ENCODE peak calls at places on chromosomes 2 and 18, in four cellular contexts. One of them, this sample, is unnamed.

GRCh38 chr2:174634130-174635014 is 36.8 kb upstream of the WIPF1 start:
- DNase-seq in transverse colon: peak
- DNase-seq in lower leg skin: no peak
- DNase-seq in cardiac muscle cell: no peak
- DNase-seq in this sample: no peak

GRCh38 chr2:18804540-18804939 is 215.2 kb upstream of the NT5C1B start:
- DNase-seq in transverse colon: no peak
- DNase-seq in lower leg skin: no peak
- DNase-seq in cardiac muscle cell: no peak
- DNase-seq in this sample: no peak

GRCh38 chr2:108193251-108193650 is 46.5 kb upstream of the SULT1C3 start:
- DNase-seq in transverse colon: no peak
- DNase-seq in lower leg skin: no peak
- DNase-seq in cardiac muscle cell: no peak
- DNase-seq in this sample: no peak

GRCh38 chr2:231575612-231576256 is 16.9 kb upstream of the TEX44 start:
- DNase-seq in transverse colon: no peak
- DNase-seq in lower leg skin: no peak
- DNase-seq in cardiac muscle cell: no peak
- DNase-seq in this sample: no peak

GRCh38 chr2:98140210-98140609 is 53.2 kb downstream of the VWA3B start:
- DNase-seq in transverse colon: no peak
- DNase-seq in lower leg skin: no peak
- DNase-seq in cardiac muscle cell: no peak
- DNase-seq in this sample: no peak

GRCh38 chr2:79090678-79091077 is 2.9 kb upstream of the REG1B start:
- DNase-seq in transverse colon: no peak
- DNase-seq in lower leg skin: no peak
- DNase-seq in cardiac muscle cell: no peak
- DNase-seq in this sample: no peak

GRCh38 chr2:181771355-181771754 is 91.0 kb upstream of the NEUROD1 start:
- DNase-seq in transverse colon: no peak
- DNase-seq in lower leg skin: no peak
- DNase-seq in cardiac muscle cell: no peak
- DNase-seq in this sample: no peak

GRCh38 chr2:81658227-81658626 is 1353.7 kb upstream of the LRRTM1 start:
- DNase-seq in transverse colon: no peak
- DNase-seq in lower leg skin: no peak
- DNase-seq in cardiac muscle cell: no peak
- DNase-seq in this sample: no peak

GRCh38 chr2:176997792-176998169 is 214.8 kb upstream of the HNRNPA3 start:
- DNase-seq in transverse colon: no peak
- DNase-seq in lower leg skin: no peak
- DNase-seq in cardiac muscle cell: no peak
- DNase-seq in this sample: no peak

GRCh38 chr2:9303528-9304225 is 97.1 kb downstream of the ASAP2 start:
- DNase-seq in transverse colon: no peak
- DNase-seq in lower leg skin: no peak
- DNase-seq in cardiac muscle cell: no peak
- DNase-seq in this sample: no peak

GRCh38 chr2:118322381-118322780 is 234.1 kb downstream of the INSIG2 start:
- DNase-seq in transverse colon: no peak
- DNase-seq in lower leg skin: no peak
- DNase-seq in cardiac muscle cell: no peak
- DNase-seq in this sample: no peak

GRCh38 chr2:193885419-193885818 is 1690.7 kb upstream of the TMEFF2 start:
- DNase-seq in transverse colon: no peak
- DNase-seq in lower leg skin: no peak
- DNase-seq in cardiac muscle cell: no peak
- DNase-seq in this sample: no peak

GRCh38 chr2:71595549-71595948 is 142.2 kb downstream of the DYSF start:
- DNase-seq in transverse colon: no peak
- DNase-seq in lower leg skin: no peak
- DNase-seq in cardiac muscle cell: no peak
- DNase-seq in this sample: no peak

GRCh38 chr2:241317391-241317790 is 1.7 kb downstream of the SEPTIN2 start:
- DNase-seq in transverse colon: no peak
- DNase-seq in lower leg skin: no peak
- DNase-seq in cardiac muscle cell: no peak
- DNase-seq in this sample: no peak

GRCh38 chr2:7031424-7032245 is 114.4 kb downstream of the RNF144A start:
- DNase-seq in transverse colon: peak
- DNase-seq in lower leg skin: peak
- DNase-seq in cardiac muscle cell: no peak
- DNase-seq in this sample: no peak

GRCh38 chr2:102103284-102103683 is 39.3 kb upstream of the IL1R1 start:
- DNase-seq in transverse colon: no peak
- DNase-seq in lower leg skin: no peak
- DNase-seq in cardiac muscle cell: no peak
- DNase-seq in this sample: no peak

GRCh38 chr2:79511320-79511951 is 1.4 kb upstream of the CTNNA2 start:
- DNase-seq in transverse colon: peak
- DNase-seq in lower leg skin: no peak
- DNase-seq in cardiac muscle cell: peak
- DNase-seq in this sample: no peak

GRCh38 chr2:5076599-5076998 is 615.6 kb upstream of the SOX11 start:
- DNase-seq in transverse colon: no peak
- DNase-seq in lower leg skin: no peak
- DNase-seq in cardiac muscle cell: no peak
- DNase-seq in this sample: no peak

GRCh38 chr2:109277414-109277813 is 148.4 kb downstream of the SH3RF3 start:
- DNase-seq in transverse colon: no peak
- DNase-seq in lower leg skin: no peak
- DNase-seq in cardiac muscle cell: no peak
- DNase-seq in this sample: no peak

GRCh38 chr18:29605365-29605764 is 1428.4 kb upstream of the CDH2 start:
- DNase-seq in transverse colon: no peak
- DNase-seq in lower leg skin: no peak
- DNase-seq in cardiac muscle cell: no peak
- DNase-seq in this sample: no peak

GRCh38 chr2:26478366-26478765 is 442 bp upstream of the OTOF start:
- DNase-seq in transverse colon: no peak
- DNase-seq in lower leg skin: no peak
- DNase-seq in cardiac muscle cell: no peak
- DNase-seq in this sample: no peak

GRCh38 chr18:57644540-57644939 is 22.9 kb upstream of the NARS1 start:
- DNase-seq in transverse colon: no peak
- DNase-seq in lower leg skin: no peak
- DNase-seq in cardiac muscle cell: no peak
- DNase-seq in this sample: no peak

GRCh38 chr2:231890896-231891513 is 35.2 kb downstream of the NPPC start:
- DNase-seq in transverse colon: no peak
- DNase-seq in lower leg skin: no peak
- DNase-seq in cardiac muscle cell: no peak
- DNase-seq in this sample: peak

GRCh38 chr2:217941339-217941738 is 61.5 kb downstream of the TNS1 start:
- DNase-seq in transverse colon: no peak
- DNase-seq in lower leg skin: no peak
- DNase-seq in cardiac muscle cell: no peak
- DNase-seq in this sample: no peak

GRCh38 chr2:55033076-55033742 is 17.0 kb downstream of the RTN4 start:
- DNase-seq in transverse colon: no peak
- DNase-seq in lower leg skin: no peak
- DNase-seq in cardiac muscle cell: no peak
- DNase-seq in this sample: no peak

GRCh38 chr2:215401896-215402379 is 33.9 kb downstream of the FN1 start:
- DNase-seq in transverse colon: no peak
- DNase-seq in lower leg skin: no peak
- DNase-seq in cardiac muscle cell: no peak
- DNase-seq in this sample: no peak

GRCh38 chr2:28470759-28471158 is 25.1 kb upstream of the PLB1 start:
- DNase-seq in transverse colon: peak
- DNase-seq in lower leg skin: no peak
- DNase-seq in cardiac muscle cell: no peak
- DNase-seq in this sample: no peak

GRCh38 chr18:58205087-58205779 is 161.2 kb downstream of the NEDD4L start:
- DNase-seq in transverse colon: no peak
- DNase-seq in lower leg skin: no peak
- DNase-seq in cardiac muscle cell: no peak
- DNase-seq in this sample: no peak

GRCh38 chr2:238968616-238969394 is 120.9 kb downstream of the TWIST2 start:
- DNase-seq in transverse colon: no peak
- DNase-seq in lower leg skin: no peak
- DNase-seq in cardiac muscle cell: no peak
- DNase-seq in this sample: peak

GRCh38 chr2:70440621-70441020 is 113.0 kb downstream of the TGFA start:
- DNase-seq in transverse colon: no peak
- DNase-seq in lower leg skin: peak
- DNase-seq in cardiac muscle cell: no peak
- DNase-seq in this sample: no peak

GRCh38 chr2:82165377-82165776 is 1860.8 kb upstream of the LRRTM1 start:
- DNase-seq in transverse colon: no peak
- DNase-seq in lower leg skin: no peak
- DNase-seq in cardiac muscle cell: no peak
- DNase-seq in this sample: no peak

GRCh38 chr2:218369374-218369773 is 12.7 kb upstream of the SLC11A1 start:
- DNase-seq in transverse colon: no peak
- DNase-seq in lower leg skin: no peak
- DNase-seq in cardiac muscle cell: no peak
- DNase-seq in this sample: no peak

GRCh38 chr2:178324072-178324471 is 126.9 kb downstream of the PRKRA start:
- DNase-seq in transverse colon: no peak
- DNase-seq in lower leg skin: no peak
- DNase-seq in cardiac muscle cell: no peak
- DNase-seq in this sample: peak

GRCh38 chr18:11791131-11791530 is 60.1 kb upstream of the CHMP1B start:
- DNase-seq in transverse colon: no peak
- DNase-seq in lower leg skin: no peak
- DNase-seq in cardiac muscle cell: no peak
- DNase-seq in this sample: no peak

GRCh38 chr2:95526360-95527341 is 42.1 kb upstream of the TRIM43B start:
- DNase-seq in transverse colon: peak
- DNase-seq in lower leg skin: no peak
- DNase-seq in cardiac muscle cell: no peak
- DNase-seq in this sample: peak
- H3K4me3 ChIP-seq in transverse colon: peak
- H3K4me3 ChIP-seq in lower leg skin: peak
- H3K4me3 ChIP-seq in cardiac muscle cell: no peak
- H3K4me3 ChIP-seq in this sample: peak

GRCh38 chr2:219681301-219682290 is 54.2 kb downstream of the SLC4A3 start:
- DNase-seq in transverse colon: no peak
- DNase-seq in lower leg skin: no peak
- DNase-seq in cardiac muscle cell: no peak
- DNase-seq in this sample: no peak

GRCh38 chr2:219688560-219689445 is 61.4 kb downstream of the SLC4A3 start:
- DNase-seq in transverse colon: no peak
- DNase-seq in lower leg skin: no peak
- DNase-seq in cardiac muscle cell: no peak
- DNase-seq in this sample: peak

GRCh38 chr2:219687882-219688559 is 60.6 kb downstream of the SLC4A3 start:
- DNase-seq in transverse colon: no peak
- DNase-seq in lower leg skin: no peak
- DNase-seq in cardiac muscle cell: no peak
- DNase-seq in this sample: no peak

GRCh38 chr2:219687266-219687665 is 59.8 kb downstream of the SLC4A3 start:
- DNase-seq in transverse colon: no peak
- DNase-seq in lower leg skin: no peak
- DNase-seq in cardiac muscle cell: no peak
- DNase-seq in this sample: no peak

DNA sequence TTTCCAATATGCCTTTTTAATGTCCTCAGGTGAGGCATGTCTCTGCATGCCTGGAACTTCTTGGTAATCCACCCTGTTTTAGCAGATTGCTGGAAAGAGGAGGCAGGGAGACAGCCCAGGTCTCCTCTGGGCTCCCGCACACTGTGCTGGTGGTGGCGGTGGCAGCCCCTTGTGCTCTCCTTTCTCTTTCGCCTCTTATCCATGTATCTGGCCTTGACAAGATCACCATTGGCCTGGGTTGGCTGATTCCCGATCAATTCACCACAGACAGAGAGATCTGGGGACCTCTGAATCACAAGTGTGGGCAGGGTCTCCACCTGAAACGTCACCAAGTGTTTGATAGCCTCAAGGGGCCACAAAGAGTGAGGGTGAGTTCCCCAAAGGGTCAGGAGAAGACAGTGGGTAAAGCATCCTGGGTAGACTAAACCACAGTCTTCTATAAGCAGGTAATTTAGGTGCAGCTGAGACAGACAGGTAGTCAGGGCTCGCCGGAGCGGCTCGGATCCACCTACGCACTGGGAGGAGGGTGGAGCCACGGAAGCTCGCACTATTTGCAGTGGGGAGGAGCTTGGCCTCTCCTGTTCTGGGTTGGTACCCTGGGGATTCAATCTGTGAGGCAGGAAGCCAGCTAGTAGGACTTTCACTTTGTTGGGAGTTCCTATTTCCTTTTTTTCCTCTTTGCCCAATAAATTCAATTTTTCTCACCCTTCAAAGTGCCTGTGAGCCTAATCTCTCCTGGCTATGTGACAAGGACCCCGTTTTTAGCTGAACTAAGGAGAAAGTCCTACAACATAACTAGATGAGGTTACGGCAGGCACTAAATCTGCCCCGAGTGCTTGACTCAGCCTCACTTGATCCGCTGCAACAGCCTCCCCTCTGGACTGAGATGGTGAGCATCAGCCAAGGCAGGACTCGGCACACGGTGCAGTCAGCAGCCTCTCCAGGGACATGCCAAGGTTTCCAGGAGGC is 57.6 kb downstream of the SLC4A3 start:
- DNase-seq in transverse colon: peak
- DNase-seq in lower leg skin: peak
- DNase-seq in cardiac muscle cell: no peak
- DNase-seq in this sample: peak
- H3K4me3 ChIP-seq in transverse colon: no peak
- H3K4me3 ChIP-seq in lower leg skin: peak
- H3K4me3 ChIP-seq in cardiac muscle cell: no peak
- H3K4me3 ChIP-seq in this sample: peak

DNA sequence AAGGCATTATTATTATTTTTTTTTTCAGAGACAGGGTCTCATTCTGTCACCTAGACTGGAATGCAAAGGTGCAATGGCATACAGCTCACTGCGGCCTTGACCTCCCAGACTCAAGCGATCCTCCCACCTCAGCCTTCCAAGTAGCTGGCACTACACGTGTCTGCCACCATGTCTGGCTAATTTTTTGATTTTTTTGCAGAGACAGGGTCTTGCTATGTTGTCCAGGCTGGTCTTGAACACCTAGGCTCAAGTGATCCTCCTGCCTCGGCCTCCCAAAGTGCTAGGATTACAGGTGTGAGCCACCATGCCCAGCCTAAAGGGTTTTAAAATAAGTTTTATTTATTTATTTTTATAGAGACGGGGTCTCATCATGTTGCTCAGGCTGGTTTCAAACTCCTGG is 45.3 kb upstream of the AP1S3 start:
- DNase-seq in transverse colon: no peak
- DNase-seq in lower leg skin: no peak
- DNase-seq in cardiac muscle cell: no peak
- DNase-seq in this sample: no peak
- H3K4me3 ChIP-seq in transverse colon: no peak
- H3K4me3 ChIP-seq in lower leg skin: no peak
- H3K4me3 ChIP-seq in cardiac muscle cell: no peak
- H3K4me3 ChIP-seq in this sample: no peak

DNA sequence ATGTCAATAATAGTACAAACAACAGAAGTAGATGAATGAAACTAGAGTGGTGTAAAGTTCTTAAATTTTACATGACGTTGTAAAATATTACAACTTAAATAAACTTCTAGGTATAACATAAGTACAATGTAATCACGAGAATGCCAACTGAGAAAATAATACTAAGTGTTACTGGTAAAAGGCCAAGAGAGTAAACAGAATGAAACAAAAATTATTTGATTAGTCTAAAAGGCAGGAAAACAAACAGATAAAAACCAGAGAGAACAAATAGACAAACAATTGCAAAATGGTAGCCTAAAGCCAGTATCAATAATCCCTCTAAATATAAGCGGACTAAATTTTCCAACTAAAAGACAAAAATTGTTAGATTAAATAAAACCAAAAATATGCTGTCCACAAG is 71.9 kb downstream of the SMAD2 start:
- DNase-seq in transverse colon: no peak
- DNase-seq in lower leg skin: no peak
- DNase-seq in cardiac muscle cell: no peak
- DNase-seq in this sample: no peak
- H3K4me3 ChIP-seq in transverse colon: no peak
- H3K4me3 ChIP-seq in lower leg skin: no peak
- H3K4me3 ChIP-seq in cardiac muscle cell: no peak
- H3K4me3 ChIP-seq in this sample: no peak